ENCODE peak calls at places on chromosome 9, in eight cellular contexts. P is substantia nigra, H is nephron progenitor cell, G is OCI-LY7, Q is C1 segment of cervical spinal cord, W is heart right ventricle, T is KG1, R is T-helper 1 cell. L is an unnamed sample.

GRCh38 chr9:91939953-91940352 is 10.1 kb downstream of the ROR2 start:
- DNase-seq in P (no peak), H (no peak), G (no peak), Q (no peak), W (no peak), T (no peak), R (no peak), L (no peak)

GRCh38 chr9:122053951-122054350 is 39.2 kb downstream of the TTLL11 start:
- DNase-seq in P (no peak), H (no peak), G (no peak), Q (no peak), W (no peak), T (no peak), R (no peak), L (no peak)

GRCh38 chr9:76917299-76917698 is 11.4 kb upstream of the PRUNE2 start:
- DNase-seq in P (no peak), H (no peak), G (no peak), Q (no peak), W (no peak), T (no peak), R (no peak), L (no peak)

GRCh38 chr9:17472126-17472525 is 106.7 kb upstream of the SH3GL2 start:
- DNase-seq in P (no peak), H (no peak), G (no peak), Q (no peak), W (no peak), T (no peak), R (no peak), L (no peak)

GRCh38 chr9:138098116-138098907 is 220.7 kb downstream of the CACNA1B start:
- DNase-seq in P (no peak), H (no peak), G (no peak), Q (no peak), W (no peak), T (no peak), R (no peak), L (no peak)

GRCh38 chr9:4306066-4306787 is 6.4 kb upstream of the GLIS3 start:
- DNase-seq in P (no peak), H (no peak), G (no peak), Q (no peak), W (no peak), T (no peak), R (no peak), L (no peak)

GRCh38 chr9:37220971-37221370 is 100.6 kb downstream of the ZCCHC7 start:
- DNase-seq in P (no peak), H (no peak), G (no peak), Q (no peak), W (no peak), T (no peak), R (no peak), L (no peak)

GRCh38 chr9:101485873-101486692 is 47.6 kb upstream of the RNF20 start:
- DNase-seq in P (peak), H (peak), G (no peak), Q (no peak), W (peak), T (peak), R (no peak), L (no peak)

GRCh38 chr9:126532951-126533910 is 80.5 kb upstream of the LMX1B start:
- DNase-seq in P (no peak), H (no peak), G (peak), Q (no peak), W (no peak), T (no peak), R (no peak), L (no peak)

GRCh38 chr9:16028516-16028915 is 475.7 kb downstream of the CCDC171 start:
- DNase-seq in P (no peak), H (no peak), G (no peak), Q (no peak), W (no peak), T (no peak), R (no peak), L (no peak)

GRCh38 chr9:115775669-115776068 is 377.9 kb upstream of the PAPPA start:
- DNase-seq in P (no peak), H (no peak), G (no peak), Q (no peak), W (no peak), T (no peak), R (no peak), L (no peak)

L was measured in effector CD4-positive, alpha-beta T cell.